ENCODE peak calls at places on chromosome 17, in six cellular contexts. X is GM06990; Z is effector CD4-positive, alpha-beta T cell; C is NCI-H345; G is WERI-Rb-1; U is adrenal gland. K is an unnamed sample.

GRCh38 chr17:69500911-69501429 is 86.5 kb downstream of the MAP2K6 start:
- DNase-seq in X (no peak), Z (no peak), C (no peak), G (no peak), U (no peak), K (no peak)

GRCh38 chr17:41618341-41619161 is 5.8 kb downstream of the KRT17 start:
- DNase-seq in X (no peak), Z (no peak), C (no peak), G (no peak), U (no peak), K (no peak)

GRCh38 chr17:6137716-6138502 is 67.7 kb downstream of the WSCD1 start:
- DNase-seq in X (no peak), Z (no peak), C (no peak), G (no peak), U (no peak), K (no peak)

GRCh38 chr17:17391575-17392370 is 85.0 kb upstream of the MED9 start:
- DNase-seq in X (peak), Z (peak), C (no peak), G (no peak), U (no peak), K (peak)

GRCh38 chr17:13320046-13320785 is 281.5 kb downstream of the HS3ST3A1 start:
- DNase-seq in X (no peak), Z (no peak), C (no peak), G (no peak), U (no peak), K (no peak)

GRCh38 chr17:28540231-28540630 is 12.2 kb downstream of the UNC119 start:
- DNase-seq in X (no peak), Z (no peak), C (no peak), G (no peak), U (no peak), K (no peak)

GRCh38 chr17:77228224-77229215 is 87.8 kb downstream of the SEC14L1 start:
- DNase-seq in X (no peak), Z (no peak), C (peak), G (peak), U (peak), K (no peak)

GRCh38 chr17:7435676-7436555 is 681 bp downstream of the TMEM102 start:
- DNase-seq in X (peak), Z (peak), C (peak), G (peak), U (peak), K (peak)

GRCh38 chr17:73179878-73180277 is 13.0 kb upstream of the COG1 start:
- DNase-seq in X (no peak), Z (no peak), C (no peak), G (no peak), U (no peak), K (no peak)

GRCh38 chr17:69043098-69043497 is 17.6 kb downstream of the ABCA9 start:
- DNase-seq in X (no peak), Z (no peak), C (no peak), G (no peak), U (no peak), K (no peak)

GRCh38 chr17:76529643-76530488 is 7.6 kb downstream of the CYGB start:
- DNase-seq in X (no peak), Z (no peak), C (no peak), G (peak), U (peak), K (no peak)

GRCh38 chr17:16444258-16444886 is 29.0 kb downstream of the TRPV2 start:
- DNase-seq in X (peak), Z (no peak), C (no peak), G (peak), U (no peak), K (no peak)

GRCh38 chr17:70523407-70523806 is 354.1 kb downstream of the KCNJ2 start:
- DNase-seq in X (no peak), Z (no peak), C (no peak), G (no peak), U (no peak), K (no peak)

GRCh38 chr17:38591759-38592241 is 14.0 kb downstream of the SRCIN1 start:
- DNase-seq in X (peak), Z (no peak), C (no peak), G (no peak), U (no peak), K (no peak)

GRCh38 chr17:83082435-83082834 is 3.0 kb downstream of the METRNL start:
- DNase-seq in X (no peak), Z (no peak), C (no peak), G (no peak), U (no peak), K (no peak)

GRCh38 chr17:18191071-18191667 is 7.5 kb downstream of the ALKBH5 start:
- DNase-seq in X (no peak), Z (no peak), C (no peak), G (no peak), U (peak), K (no peak)

GRCh38 chr17:57035971-57036481 is 49.0 kb upstream of the AKAP1 start:
- DNase-seq in X (no peak), Z (no peak), C (peak), G (no peak), U (no peak), K (no peak)

GRCh38 chr17:41919165-41919817 is 540 bp upstream of the ACLY start:
- DNase-seq in X (no peak), Z (no peak), C (peak), G (no peak), U (peak), K (no peak)

GRCh38 chr17:60077672-60078519 is 825 bp downstream of the HEATR6 start:
- DNase-seq in X (no peak), Z (no peak), C (peak), G (peak), U (no peak), K (no peak)

K was measured in T-cell.